ENCODE peak calls at places on chromosome 16, in seven cellular contexts. G is H1, Q is prostate gland, P is K562, W is HepG2, X is Peyer's patch, S is transverse colon. A is an unnamed sample.

GRCh38 chr16:82996814-82997213 is 370.0 kb downstream of the CDH13 start:
- DNase-seq in G (no peak), Q (no peak), P (no peak), W (no peak), X (no peak), S (no peak), A (no peak)

GRCh38 chr16:22360963-22361659 is 13.3 kb downstream of the CDR2 start:
- DNase-seq in G (no peak), Q (no peak), P (no peak), W (no peak), X (no peak), S (no peak), A (peak)

GRCh38 chr16:11136600-11136999 is 119.4 kb downstream of the SOCS1 start:
- DNase-seq in G (no peak), Q (no peak), P (no peak), W (no peak), X (no peak), S (no peak), A (no peak)

GRCh38 chr16:66079671-66080070 is 286.8 kb upstream of the CDH5 start:
- DNase-seq in G (no peak), Q (no peak), P (no peak), W (no peak), X (no peak), S (no peak), A (no peak)

GRCh38 chr16:49854227-49855203 is 1.4 kb downstream of the ZNF423 start:
- DNase-seq in G (no peak), Q (no peak), P (no peak), W (no peak), X (no peak), S (peak), A (no peak)

GRCh38 chr16:9666834-9667480 is 515.3 kb downstream of the GRIN2A start:
- DNase-seq in G (no peak), Q (no peak), P (no peak), W (no peak), X (no peak), S (peak), A (no peak)

GRCh38 chr16:84948855-84949610 is 62.3 kb downstream of the ZDHHC7 start:
- DNase-seq in G (no peak), Q (no peak), P (no peak), W (no peak), X (no peak), S (no peak), A (no peak)

GRCh38 chr16:57890752-57891111 is 80.2 kb downstream of the CNGB1 start:
- DNase-seq in G (no peak), Q (no peak), P (no peak), W (no peak), X (no peak), S (no peak), A (no peak)

GRCh38 chr16:845349-845740 is 44.8 kb upstream of the GNG13 start:
- DNase-seq in G (no peak), Q (no peak), P (no peak), W (no peak), X (no peak), S (no peak), A (no peak)

GRCh38 chr16:85554791-85555548 is 58.2 kb upstream of the GSE1 start:
- DNase-seq in G (no peak), Q (peak), P (peak), W (no peak), X (peak), S (peak), A (peak)

GRCh38 chr16:882256-882655 is 81.7 kb upstream of the GNG13 start:
- DNase-seq in G (no peak), Q (no peak), P (no peak), W (no peak), X (no peak), S (no peak), A (no peak)

GRCh38 chr16:64621616-64622015 is 500.2 kb downstream of the CDH11 start:
- DNase-seq in G (no peak), Q (no peak), P (no peak), W (no peak), X (no peak), S (no peak), A (no peak)
- TF ChIP-seq POLR2A in G (no peak), Q (no peak), P (no peak), W (no peak), X (no peak), S (no peak), A (no peak)

DNA sequence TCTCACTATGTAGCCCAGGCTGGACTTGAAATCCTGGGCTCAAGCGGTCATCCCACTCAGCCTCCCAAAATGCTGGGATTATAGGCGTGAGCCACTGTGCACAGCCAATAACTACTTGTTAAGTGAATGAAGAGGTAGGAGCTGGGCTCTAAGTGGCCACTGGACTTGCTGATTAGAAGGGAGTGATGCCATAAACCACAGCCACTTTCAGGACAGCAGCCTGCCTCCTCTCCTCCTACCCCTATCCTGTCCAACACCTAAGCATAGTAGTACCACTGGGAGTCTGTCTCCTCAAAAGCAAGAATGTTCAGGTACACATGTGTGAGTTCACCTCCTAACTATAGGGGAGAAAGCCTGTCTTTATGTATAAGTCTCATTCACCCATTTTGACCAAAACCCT is 12.2 kb upstream of the COG7 start:
- DNase-seq in G (no peak), Q (no peak), P (no peak), W (no peak), X (no peak), S (no peak), A (no peak)
- TF ChIP-seq POLR2A in G (no peak), Q (no peak), P (no peak), W (no peak), X (no peak), S (no peak), A (no peak)

DNA sequence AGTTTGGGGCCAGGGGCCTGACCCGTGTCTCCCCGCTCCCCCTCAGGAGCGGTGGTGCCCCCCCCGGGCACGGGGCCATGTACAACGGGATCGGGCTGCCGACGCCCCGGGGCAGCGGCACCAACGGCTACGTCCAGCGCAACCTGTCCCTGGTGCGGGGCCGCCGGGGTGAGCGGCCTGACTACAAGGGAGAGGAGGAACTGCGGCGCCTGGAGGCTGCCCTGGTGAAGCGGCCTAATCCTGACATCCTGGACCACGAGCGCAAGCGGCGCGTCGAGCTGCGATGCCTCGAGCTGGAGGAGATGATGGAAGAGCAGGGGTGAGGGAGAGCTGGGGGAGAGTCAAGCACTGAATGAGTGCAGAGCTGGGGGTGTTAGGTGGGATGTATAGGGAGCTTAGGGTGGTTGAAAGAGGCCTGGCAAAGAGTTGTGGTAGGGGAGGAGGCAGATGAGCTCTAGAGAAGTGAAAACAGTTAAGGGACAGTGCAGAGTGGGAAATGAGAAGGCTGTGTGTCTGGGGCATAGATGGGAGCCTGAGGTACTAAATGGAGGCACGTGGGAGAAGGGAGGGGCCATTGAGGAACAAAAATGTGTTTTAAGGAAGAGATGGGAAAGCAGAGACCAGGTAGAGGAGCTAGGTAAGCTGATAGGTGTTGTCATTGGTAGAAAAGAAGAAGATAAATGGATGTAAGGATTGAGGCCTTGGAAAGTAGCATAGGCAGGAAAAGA is 4.0 kb downstream of the SRRM2 start:
- DNase-seq in G (peak), Q (no peak), P (no peak), W (no peak), X (no peak), S (no peak), A (no peak)
- TF ChIP-seq POLR2A in G (no peak), Q (no peak), P (peak), W (no peak), X (no peak), S (no peak), A (no peak)

DNA sequence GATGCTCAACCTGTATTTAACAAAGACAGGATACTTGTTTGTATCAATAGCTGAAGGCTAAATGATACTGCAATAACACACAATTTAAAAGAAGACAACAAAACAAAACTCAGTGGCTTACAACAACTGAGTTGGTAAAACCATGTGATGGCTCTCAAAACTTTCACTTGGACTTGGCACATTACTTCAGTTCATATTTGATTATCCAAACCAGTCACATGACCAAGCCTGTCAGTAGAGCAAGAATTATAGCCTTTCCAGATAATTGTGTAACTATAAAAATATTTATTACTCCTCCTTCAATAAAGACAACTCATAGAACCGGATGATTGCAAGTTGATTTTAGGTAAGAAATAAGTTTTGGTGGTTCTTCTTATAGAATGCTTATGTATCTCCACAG is 56.8 kb downstream of the NQO1 start:
- DNase-seq in G (no peak), Q (no peak), P (no peak), W (no peak), X (no peak), S (no peak), A (no peak)
- TF ChIP-seq POLR2A in G (no peak), Q (no peak), P (no peak), W (no peak), X (no peak), S (no peak), A (no peak)

DNA sequence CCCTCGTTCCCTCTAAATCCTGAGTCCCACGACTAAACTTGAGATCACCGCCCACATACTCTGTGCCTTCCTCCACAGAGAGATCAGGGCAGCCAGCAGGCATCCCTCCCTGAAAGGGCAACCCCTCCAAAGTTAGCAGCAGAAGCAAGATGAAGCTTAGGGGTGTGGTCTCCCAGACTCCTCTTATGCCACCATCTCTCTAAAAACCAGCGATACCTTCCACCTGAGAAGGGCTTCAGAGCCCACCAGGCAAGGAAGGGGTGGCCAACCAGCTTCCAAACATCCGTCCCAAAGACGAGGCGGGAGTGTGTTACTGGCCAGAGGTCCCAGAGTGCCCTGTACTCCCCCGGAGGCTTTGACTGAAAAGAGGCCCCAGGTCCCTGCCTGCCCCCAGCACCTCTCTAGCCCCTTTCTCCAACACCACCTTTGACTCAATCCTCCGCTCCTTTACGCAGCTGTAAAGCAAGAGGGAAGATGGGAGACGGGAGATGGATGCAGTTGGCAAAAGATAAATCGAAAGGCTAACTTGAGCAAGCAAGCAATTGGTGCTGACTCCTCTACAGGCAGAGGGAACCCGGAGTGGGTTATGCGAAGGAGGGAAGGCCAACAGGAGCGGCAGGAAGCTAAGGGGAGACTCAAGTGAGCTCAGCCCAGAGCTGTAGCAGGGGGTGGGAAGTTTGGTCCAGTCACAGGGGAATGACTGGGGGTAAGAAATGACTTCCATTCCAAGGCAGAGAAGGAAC is 1.1 kb downstream of the ST3GAL2 start:
- DNase-seq in G (peak), Q (no peak), P (peak), W (no peak), X (no peak), S (no peak), A (no peak)
- TF ChIP-seq POLR2A in G (no peak), Q (no peak), P (no peak), W (no peak), X (no peak), S (no peak), A (no peak)

DNA sequence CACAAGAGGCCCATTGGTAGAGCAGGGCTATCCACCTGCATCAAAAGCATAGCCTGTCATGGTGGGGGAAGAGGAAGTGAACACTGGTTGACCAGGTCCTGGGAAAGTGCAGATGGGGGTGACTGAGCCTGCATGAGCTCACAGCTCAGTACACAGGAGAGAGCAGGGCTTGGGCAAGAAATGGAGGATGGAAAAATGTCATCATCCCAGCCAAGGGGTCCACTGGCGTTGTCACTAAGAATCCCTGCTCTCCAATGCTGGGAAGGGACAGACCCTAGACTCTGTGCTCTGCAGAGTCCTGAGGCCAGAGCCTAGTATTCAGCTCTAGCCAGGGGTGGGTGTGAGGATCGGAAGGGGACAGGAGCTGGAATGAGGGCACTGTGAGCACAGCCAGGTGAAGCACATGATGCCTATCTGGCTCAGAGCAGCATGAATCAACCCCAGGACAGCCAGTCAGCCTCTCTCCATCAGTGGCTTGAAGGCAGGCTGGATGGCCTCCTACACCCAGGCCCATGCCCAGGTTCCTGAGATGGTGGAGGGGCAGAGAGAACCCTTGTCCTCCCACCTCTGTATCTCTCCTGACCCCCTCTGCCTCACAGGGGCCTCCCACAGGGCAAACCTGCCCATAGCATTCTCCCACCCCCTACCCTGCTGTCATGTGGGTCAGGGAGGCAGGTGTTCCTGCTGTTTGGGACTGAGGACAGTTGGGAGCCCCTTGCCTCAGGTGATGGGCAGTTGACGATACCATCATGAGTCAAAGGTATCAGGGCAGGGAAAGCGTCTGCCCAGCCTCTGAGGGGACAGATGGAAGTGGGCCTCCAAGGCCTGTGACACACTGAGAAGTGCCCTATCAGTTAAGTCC is 13.8 kb upstream of the CTCF start:
- DNase-seq in G (no peak), Q (no peak), P (no peak), W (no peak), X (peak), S (no peak), A (no peak)
- TF ChIP-seq POLR2A in G (no peak), Q (no peak), P (no peak), W (peak), X (no peak), S (no peak), A (no peak)

GRCh38 chr16:56589141-56590039 is at the start of gene MT3:
- DNase-seq in G (peak), Q (peak), P (no peak), W (no peak), X (peak), S (peak), A (no peak)
- TF ChIP-seq POLR2A in G (no peak), Q (no peak), P (no peak), W (no peak), X (no peak), S (no peak), A (no peak)

GRCh38 chr16:87765776-87766484 is at the start of gene KLHDC4:
- DNase-seq in G (peak), Q (peak), P (peak), W (peak), X (peak), S (peak), A (peak)
- TF ChIP-seq POLR2A in G (peak), Q (peak), P (peak), W (peak), X (peak), S (peak), A (peak)